ENCODE peak calls at places on chromosomes 5 and 9, in six cellular contexts. One of them, this sample, is unnamed.

GRCh38 chr5:980941-981340 is 27.7 kb upstream of the NKD2 start:
- DNase-seq in HT1080: no peak
- DNase-seq in NB4: no peak
- DNase-seq in mucosa of descending colon: no peak
- DNase-seq in activated T-cell treated with anti-CD3 and anti-CD28 coated beads, Interleukin-2, amount 50 U/mL, for 1 hour: no peak
- DNase-seq in dorsolateral prefrontal cortex: no peak
- DNase-seq in this sample: no peak

GRCh38 chr9:35852876-35853865 is 17.0 kb downstream of the OR13J1 start:
- DNase-seq in HT1080: no peak
- DNase-seq in dorsolateral prefrontal cortex: no peak
- DNase-seq in mucosa of descending colon: no peak
- DNase-seq in activated T-cell treated with anti-CD3 and anti-CD28 coated beads, Interleukin-2, amount 50 U/mL, for 1 hour: no peak
- DNase-seq in NB4: no peak
- DNase-seq in this sample: no peak

GRCh38 chr9:278651-279050 is 64.0 kb downstream of the DOCK8 start:
- DNase-seq in activated T-cell treated with anti-CD3 and anti-CD28 coated beads, Interleukin-2, amount 50 U/mL, for 1 hour: peak
- DNase-seq in mucosa of descending colon: no peak
- DNase-seq in NB4: peak
- DNase-seq in dorsolateral prefrontal cortex: no peak
- DNase-seq in HT1080: peak
- DNase-seq in this sample: no peak

GRCh38 chr9:16619897-16620296 is 250.6 kb downstream of the BNC2 start:
- DNase-seq in HT1080: no peak
- DNase-seq in NB4: no peak
- DNase-seq in mucosa of descending colon: no peak
- DNase-seq in dorsolateral prefrontal cortex: no peak
- DNase-seq in activated T-cell treated with anti-CD3 and anti-CD28 coated beads, Interleukin-2, amount 50 U/mL, for 1 hour: no peak
- DNase-seq in this sample: peak

GRCh38 chr9:108163321-108164005 is 673.9 kb upstream of the KLF4 start:
- DNase-seq in NB4: no peak
- DNase-seq in HT1080: peak
- DNase-seq in activated T-cell treated with anti-CD3 and anti-CD28 coated beads, Interleukin-2, amount 50 U/mL, for 1 hour: no peak
- DNase-seq in mucosa of descending colon: no peak
- DNase-seq in dorsolateral prefrontal cortex: no peak
- DNase-seq in this sample: no peak

GRCh38 chr9:38061326-38061947 is 7.6 kb downstream of the SHB start:
- DNase-seq in HT1080: no peak
- DNase-seq in mucosa of descending colon: no peak
- DNase-seq in NB4: no peak
- DNase-seq in dorsolateral prefrontal cortex: no peak
- DNase-seq in activated T-cell treated with anti-CD3 and anti-CD28 coated beads, Interleukin-2, amount 50 U/mL, for 1 hour: no peak
- DNase-seq in this sample: no peak

GRCh38 chr9:130167927-130168326 is 4.3 kb upstream of the NCS1 start:
- DNase-seq in mucosa of descending colon: no peak
- DNase-seq in dorsolateral prefrontal cortex: no peak
- DNase-seq in activated T-cell treated with anti-CD3 and anti-CD28 coated beads, Interleukin-2, amount 50 U/mL, for 1 hour: no peak
- DNase-seq in HT1080: no peak
- DNase-seq in NB4: no peak
- DNase-seq in this sample: peak

GRCh38 chr5:132206782-132207181 is 20.9 kb downstream of the P4HA2 start:
- DNase-seq in dorsolateral prefrontal cortex: no peak
- DNase-seq in mucosa of descending colon: no peak
- DNase-seq in activated T-cell treated with anti-CD3 and anti-CD28 coated beads, Interleukin-2, amount 50 U/mL, for 1 hour: no peak
- DNase-seq in HT1080: no peak
- DNase-seq in NB4: no peak
- DNase-seq in this sample: no peak

GRCh38 chr5:110917161-110917875 is 154.2 kb upstream of the TSLP start:
- DNase-seq in HT1080: peak
- DNase-seq in mucosa of descending colon: no peak
- DNase-seq in activated T-cell treated with anti-CD3 and anti-CD28 coated beads, Interleukin-2, amount 50 U/mL, for 1 hour: no peak
- DNase-seq in NB4: no peak
- DNase-seq in dorsolateral prefrontal cortex: no peak
- DNase-seq in this sample: peak

GRCh38 chr9:107612136-107612535 is 122.6 kb upstream of the KLF4 start:
- DNase-seq in mucosa of descending colon: peak
- DNase-seq in NB4: peak
- DNase-seq in HT1080: no peak
- DNase-seq in activated T-cell treated with anti-CD3 and anti-CD28 coated beads, Interleukin-2, amount 50 U/mL, for 1 hour: no peak
- DNase-seq in dorsolateral prefrontal cortex: no peak
- DNase-seq in this sample: no peak

GRCh38 chr5:95856501-95856981 is 34.0 kb upstream of the GLRX start:
- DNase-seq in dorsolateral prefrontal cortex: no peak
- DNase-seq in activated T-cell treated with anti-CD3 and anti-CD28 coated beads, Interleukin-2, amount 50 U/mL, for 1 hour: no peak
- DNase-seq in NB4: no peak
- DNase-seq in HT1080: no peak
- DNase-seq in mucosa of descending colon: no peak
- DNase-seq in this sample: no peak

GRCh38 chr5:78587775-78588291 is 60.7 kb downstream of the LHFPL2 start:
- DNase-seq in activated T-cell treated with anti-CD3 and anti-CD28 coated beads, Interleukin-2, amount 50 U/mL, for 1 hour: no peak
- DNase-seq in dorsolateral prefrontal cortex: no peak
- DNase-seq in HT1080: peak
- DNase-seq in NB4: peak
- DNase-seq in mucosa of descending colon: no peak
- DNase-seq in this sample: no peak

GRCh38 chr9:71859939-71860338 is 51.1 kb downstream of the ABHD17B start:
- DNase-seq in NB4: no peak
- DNase-seq in HT1080: no peak
- DNase-seq in activated T-cell treated with anti-CD3 and anti-CD28 coated beads, Interleukin-2, amount 50 U/mL, for 1 hour: no peak
- DNase-seq in mucosa of descending colon: no peak
- DNase-seq in dorsolateral prefrontal cortex: no peak
- DNase-seq in this sample: no peak